ENCODE peak calls at places on chromosome 17, in ten cellular contexts. G, Y, C, J, L, X, Z, W, T and A are unnamed samples.

GRCh38 chr17:61326330-61326729 is 73.3 kb upstream of the TBX2 start:
- DNase-seq in G (no peak), Y (no peak), C (no peak), J (no peak), L (no peak), X (no peak), Z (no peak), W (no peak), T (no peak), A (no peak)

GRCh38 chr17:63940584-63940983 is 8.5 kb upstream of the CD79B start:
- DNase-seq in G (no peak), Y (no peak), C (no peak), J (no peak), L (no peak), X (no peak), Z (no peak), W (no peak), T (no peak), A (no peak)

GRCh38 chr17:51000835-51001638 is 119.6 kb downstream of the SPAG9 start:
- DNase-seq in G (peak), Y (no peak), C (no peak), J (peak), L (peak), X (peak), Z (no peak), W (no peak), T (no peak), A (no peak)

GRCh38 chr17:29155235-29155965 is 24.8 kb downstream of the MYO18A start:
- DNase-seq in G (peak), Y (no peak), C (no peak), J (peak), L (peak), X (no peak), Z (peak), W (peak), T (no peak), A (peak)

GRCh38 chr17:48374650-48375230 is 55.3 kb downstream of the SKAP1 start:
- DNase-seq in G (peak), Y (no peak), C (no peak), J (peak), L (no peak), X (no peak), Z (no peak), W (peak), T (no peak), A (no peak)

GRCh38 chr17:58387834-58388233 is 29.5 kb downstream of the RNF43 start:
- DNase-seq in G (no peak), Y (no peak), C (no peak), J (no peak), L (no peak), X (no peak), Z (no peak), W (no peak), T (no peak), A (no peak)

GRCh38 chr17:66782866-66783265 is 52.1 kb upstream of the CACNG5 start:
- DNase-seq in G (no peak), Y (no peak), C (no peak), J (no peak), L (no peak), X (no peak), Z (no peak), W (no peak), T (no peak), A (no peak)

GRCh38 chr17:73196500-73196899 is 3.6 kb downstream of the COG1 start:
- DNase-seq in G (peak), Y (no peak), C (peak), J (no peak), L (no peak), X (peak), Z (peak), W (peak), T (peak), A (peak)

GRCh38 chr17:2723505-2723996 is 12.0 kb upstream of the CLUH start:
- DNase-seq in G (no peak), Y (no peak), C (no peak), J (no peak), L (no peak), X (no peak), Z (no peak), W (no peak), T (no peak), A (peak)

GRCh38 chr17:5121186-5121841 is 5.5 kb downstream of the USP6 start:
- DNase-seq in G (no peak), Y (peak), C (peak), J (no peak), L (no peak), X (no peak), Z (no peak), W (no peak), T (peak), A (no peak)

GRCh38 chr17:59844884-59845594 is 47.7 kb downstream of the TUBD1 start:
- DNase-seq in G (no peak), Y (no peak), C (peak), J (no peak), L (peak), X (no peak), Z (no peak), W (no peak), T (no peak), A (no peak)

GRCh38 chr17:79156463-79157095 is 82.0 kb downstream of the ENGASE start:
- DNase-seq in G (no peak), Y (no peak), C (no peak), J (no peak), L (no peak), X (no peak), Z (no peak), W (no peak), T (no peak), A (no peak)

GRCh38 chr17:80284631-80285030 is 24.0 kb downstream of the RNF213 start:
- DNase-seq in G (no peak), Y (no peak), C (no peak), J (no peak), L (no peak), X (no peak), Z (peak), W (no peak), T (no peak), A (no peak)

GRCh38 chr17:47999612-48000011 is 28.7 kb downstream of the CDK5RAP3 start:
- DNase-seq in G (peak), Y (no peak), C (no peak), J (no peak), L (peak), X (no peak), Z (peak), W (no peak), T (no peak), A (no peak)

GRCh38 chr17:22090263-22090935 is 398.1 kb downstream of the KCNJ18 start:
- DNase-seq in G (no peak), Y (no peak), C (no peak), J (no peak), L (no peak), X (no peak), Z (no peak), W (no peak), T (peak), A (no peak)
- H3K4me3 ChIP-seq in G (no peak), Y (no peak), C (no peak), J (no peak), L (no peak), X (no peak), Z (no peak), W (no peak), T (no peak), A (no peak)

GRCh38 chr17:38728290-38728831 is 1.8 kb upstream of the CISD3 start:
- DNase-seq in G (no peak), Y (no peak), C (no peak), J (no peak), L (no peak), X (no peak), Z (peak), W (no peak), T (no peak), A (peak)
- H3K27ac ChIP-seq in G (no peak), Y (no peak), C (no peak), J (no peak), L (no peak), X (peak), Z (no peak), W (no peak), T (no peak), A (peak)

DNA sequence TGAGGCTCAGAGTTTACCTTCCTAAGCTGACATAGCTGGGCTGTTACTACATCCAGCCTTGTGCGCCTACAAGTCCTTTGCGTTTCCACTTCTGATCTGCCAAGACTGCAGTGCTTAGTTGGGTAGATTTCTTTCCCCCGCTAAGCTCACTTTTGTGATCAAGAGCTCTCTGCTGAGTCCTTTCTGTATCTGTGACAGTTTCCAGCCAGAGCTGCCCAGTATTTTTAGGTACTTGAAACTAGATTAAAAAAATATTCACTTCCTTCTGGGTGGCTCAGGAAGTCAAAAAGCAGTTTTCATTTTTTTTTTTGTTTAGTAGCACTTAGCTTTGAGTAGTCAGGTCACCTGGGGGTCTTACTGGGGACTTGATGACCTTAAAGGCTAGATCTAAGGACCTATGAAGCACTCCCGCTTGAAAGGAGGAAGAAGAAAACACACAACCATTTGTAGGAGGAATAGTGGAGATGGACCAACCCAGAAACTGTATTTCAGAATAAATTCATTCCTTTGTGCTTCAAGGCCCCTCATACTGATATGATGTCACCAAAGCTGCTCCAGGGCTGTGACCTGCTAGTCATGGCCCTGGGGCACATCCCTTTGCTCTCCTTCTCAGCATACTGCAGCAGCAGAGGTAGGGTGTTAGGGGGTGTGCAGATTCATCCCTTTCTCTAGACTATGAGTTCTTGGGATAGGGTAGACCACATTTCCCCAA is 75.6 kb upstream of the HNF1B start:
- DNase-seq in G (no peak), Y (no peak), C (no peak), J (no peak), L (no peak), X (no peak), Z (no peak), W (no peak), T (no peak), A (no peak)
- TF ChIP-seq POLR2A in G (no peak), Y (no peak), C (no peak), J (no peak), L (no peak), X (no peak), Z (no peak), W (no peak), T (no peak), A (no peak)

GRCh38 chr17:55414983-55415382 is 6.7 kb downstream of the MMD start:
- DNase-seq in G (no peak), Y (no peak), C (no peak), J (no peak), L (no peak), X (no peak), Z (no peak), W (no peak), T (no peak), A (no peak)
- H3K4me3 ChIP-seq in G (no peak), Y (no peak), C (no peak), J (no peak), L (no peak), X (no peak), Z (no peak), W (no peak), T (no peak), A (no peak)

GRCh38 chr17:44865921-44866320 is 18.2 kb downstream of the HIGD1B start:
- DNase-seq in G (no peak), Y (no peak), C (no peak), J (no peak), L (no peak), X (no peak), Z (no peak), W (no peak), T (no peak), A (no peak)
- H3K27ac ChIP-seq in G (no peak), Y (no peak), C (peak), J (no peak), L (no peak), X (no peak), Z (no peak), W (no peak), T (no peak), A (no peak)